ENCODE peak calls at places on chromosomes 5 and 9, in six cellular contexts. G is keratinocyte; N is right cardiac atrium; B is naive thymus-derived CD4-positive, alpha-beta T cell; T is neural progenitor cell; M is BJ. R is an unnamed sample.

GRCh38 chr5:132474881-132475511 is 15.6 kb downstream of the IRF1 start:
- DNase-seq in G (no peak), N (no peak), B (peak; percentile 23), T (no peak), M (no peak), R (no peak)

GRCh38 chr9:133832836-133833235 is 94.7 kb upstream of the SARDH start:
- DNase-seq in G (no peak), N (no peak), B (no peak), T (no peak), M (no peak), R (no peak)

GRCh38 chr9:109950710-109951443 is 170.9 kb downstream of the PALM2AKAP2 start:
- DNase-seq in G (no peak), N (no peak), B (peak; percentile 17), T (no peak), M (no peak), R (no peak)

GRCh38 chr9:6219040-6219439 is 3.4 kb downstream of the IL33 start:
- DNase-seq in G (no peak), N (no peak), B (no peak), T (no peak), M (no peak), R (no peak)

GRCh38 chr5:126483156-126483555 is 59.9 kb downstream of the GRAMD2B start:
- DNase-seq in G (no peak), N (no peak), B (no peak), T (no peak), M (no peak), R (peak; percentile 42)

GRCh38 chr9:6096821-6097220 is 81.4 kb upstream of the RANBP6 start:
- DNase-seq in G (peak; percentile 72), N (no peak), B (no peak), T (no peak), M (no peak), R (peak; percentile 98)

GRCh38 chr9:71734953-71735352 is 33.4 kb downstream of the CEMIP2 start:
- DNase-seq in G (no peak), N (no peak), B (no peak), T (no peak), M (no peak), R (no peak)

GRCh38 chr9:2494571-2494970 is 127.0 kb upstream of the VLDLR start:
- DNase-seq in G (no peak), N (no peak), B (no peak), T (no peak), M (no peak), R (peak; percentile 46)

GRCh38 chr9:123282343-123283047 is 14.1 kb upstream of the STRBP start:
- DNase-seq in G (no peak), N (peak; percentile 37), B (no peak), T (no peak), M (no peak), R (peak; percentile 44)

GRCh38 chr9:80644044-80644443 is 1045.3 kb downstream of the TLE1 start:
- DNase-seq in G (no peak), N (no peak), B (no peak), T (no peak), M (no peak), R (no peak)

GRCh38 chr5:159459951-159460538 is 129.8 kb upstream of the IL12B start:
- DNase-seq in G (no peak), N (no peak), B (no peak), T (no peak), M (no peak), R (peak; percentile 13)

GRCh38 chr5:167565555-167565954 is 725.9 kb upstream of the WWC1 start:
- DNase-seq in G (no peak), N (no peak), B (no peak), T (peak; percentile 16), M (no peak), R (peak; percentile 35)

GRCh38 chr9:81396528-81396927 is 292.8 kb downstream of the TLE1 start:
- DNase-seq in G (no peak), N (no peak), B (no peak), T (no peak), M (no peak), R (no peak)

GRCh38 chr5:58357121-58357520 is 102.8 kb downstream of the PLK2 start:
- DNase-seq in G (no peak), N (no peak), B (no peak), T (no peak), M (no peak), R (no peak)

GRCh38 chr9:124038790-124039633 is 27.4 kb downstream of the LHX2 start:
- DNase-seq in G (no peak), N (no peak), B (no peak), T (no peak), M (no peak), R (no peak)

GRCh38 chr5:171989276-171989675 is 17.2 kb downstream of the FBXW11 start:
- DNase-seq in G (peak; percentile 63), N (no peak), B (no peak), T (no peak), M (no peak), R (peak; percentile 99)

GRCh38 chr5:89769975-89770374 is 639.6 kb downstream of the CETN3 start:
- DNase-seq in G (no peak), N (no peak), B (no peak), T (no peak), M (no peak), R (peak; percentile 80)

GRCh38 chr5:141906517-141906916 is 17.2 kb upstream of the DELE1 start:
- DNase-seq in G (no peak), N (no peak), B (no peak), T (no peak), M (no peak), R (no peak)

GRCh38 chr9:2021731-2022130 is 6.6 kb downstream of the SMARCA2 start:
- DNase-seq in G (no peak), N (no peak), B (no peak), T (no peak), M (no peak), R (no peak)

GRCh38 chr5:136057401-136057951 is 28.7 kb downstream of the TGFBI start:
- DNase-seq in G (no peak), N (no peak), B (no peak), T (no peak), M (no peak), R (no peak)

GRCh38 chr5:132850066-132850465 is 16.2 kb downstream of the GDF9 start:
- DNase-seq in G (no peak), N (no peak), B (no peak), T (no peak), M (no peak), R (peak; percentile 22)

GRCh38 chr9:130199605-130200004 is 27.4 kb downstream of the NCS1 start:
- DNase-seq in G (peak; percentile 63), N (no peak), B (no peak), T (no peak), M (peak; percentile 25), R (peak; percentile 86)

GRCh38 chr9:127754099-127754760 is 19.1 kb upstream of the TOR2A start:
- DNase-seq in G (no peak), N (no peak), B (no peak), T (peak; percentile 86), M (no peak), R (no peak)

GRCh38 chr5:149550608-149551226 is 522 bp downstream of the CSNK1A1 start:
- DNase-seq in G (no peak), N (no peak), B (no peak), T (peak; percentile 38), M (no peak), R (no peak)

GRCh38 chr9:130189840-130190239 is 17.6 kb downstream of the NCS1 start:
- DNase-seq in G (no peak), N (no peak), B (no peak), T (no peak), M (no peak), R (no peak)

GRCh38 chr9:133635098-133635497 is 1.1 kb upstream of the DBH start:
- DNase-seq in G (no peak), N (no peak), B (no peak), T (no peak), M (no peak), R (no peak)

GRCh38 chr5:61965074-61965473 is 340.9 kb upstream of the KIF2A start:
- DNase-seq in G (no peak), N (no peak), B (no peak), T (no peak), M (no peak), R (peak; percentile 33)

GRCh38 chr5:54946306-54946705 is 39.1 kb downstream of the ESM1 start:
- DNase-seq in G (no peak), N (no peak), B (no peak), T (no peak), M (no peak), R (no peak)

GRCh38 chr5:66932446-66932845 is 264.2 kb downstream of the CD180 start:
- DNase-seq in G (no peak), N (no peak), B (no peak), T (no peak), M (no peak), R (peak; percentile 43)

DNA sequence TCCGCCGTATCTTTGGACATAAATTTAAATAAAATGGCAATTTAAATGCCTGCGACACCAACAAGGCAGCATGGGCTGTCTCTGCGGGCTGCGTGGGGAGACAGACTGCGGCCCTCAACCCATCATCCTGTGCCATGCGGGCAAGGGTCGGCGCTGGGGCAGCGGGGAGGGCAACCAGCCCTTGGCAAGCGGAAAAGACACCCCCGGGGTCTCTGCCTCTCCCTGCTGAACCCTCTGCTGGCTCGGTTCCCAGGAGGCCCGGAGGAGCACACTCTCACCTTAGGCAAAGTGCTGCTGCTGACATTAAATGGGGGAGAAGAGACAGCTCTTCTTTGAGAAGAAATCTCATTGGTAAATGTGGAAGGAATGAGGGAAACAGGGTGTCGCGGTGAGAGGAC is 129.6 kb upstream of the PPP1R26 start:
- DNase-seq in G (no peak), N (no peak), B (no peak), T (no peak), M (no peak), R (no peak)
- H3K27me3 ChIP-seq in G (peaks cover 18% of the 10 kb centered on the region), N (no peaks in the 10 kb centered on the region), B (no peaks in the 10 kb centered on the region), T (no peaks in the 10 kb centered on the region), M (no peaks in the 10 kb centered on the region), R (no peaks in the 10 kb centered on the region)

GRCh38 chr9:137126786-137127185 is 12.2 kb upstream of the GRIN1 start:
- DNase-seq in G (no peak), N (no peak), B (no peak), T (no peak), M (no peak), R (no peak)
- H3K4me3 ChIP-seq in G (no peak overlapping the region), N (no peak overlapping the region), B (peak overlapping the region; percentile 85), T (no peak overlapping the region), M (no peak overlapping the region), R (no peak overlapping the region)

GRCh38 chr5:51997500-51997899 is 614.3 kb downstream of the ISL1 start:
- DNase-seq in G (no peak), N (no peak), B (no peak), T (no peak), M (no peak), R (no peak)
- H3K27me3 ChIP-seq in G (no peaks in the 10 kb centered on the region), N (no peaks in the 10 kb centered on the region), B (no peaks in the 10 kb centered on the region), T (peaks cover 41% of the 10 kb centered on the region), M (no peaks in the 10 kb centered on the region), R (no peaks in the 10 kb centered on the region)

DNA sequence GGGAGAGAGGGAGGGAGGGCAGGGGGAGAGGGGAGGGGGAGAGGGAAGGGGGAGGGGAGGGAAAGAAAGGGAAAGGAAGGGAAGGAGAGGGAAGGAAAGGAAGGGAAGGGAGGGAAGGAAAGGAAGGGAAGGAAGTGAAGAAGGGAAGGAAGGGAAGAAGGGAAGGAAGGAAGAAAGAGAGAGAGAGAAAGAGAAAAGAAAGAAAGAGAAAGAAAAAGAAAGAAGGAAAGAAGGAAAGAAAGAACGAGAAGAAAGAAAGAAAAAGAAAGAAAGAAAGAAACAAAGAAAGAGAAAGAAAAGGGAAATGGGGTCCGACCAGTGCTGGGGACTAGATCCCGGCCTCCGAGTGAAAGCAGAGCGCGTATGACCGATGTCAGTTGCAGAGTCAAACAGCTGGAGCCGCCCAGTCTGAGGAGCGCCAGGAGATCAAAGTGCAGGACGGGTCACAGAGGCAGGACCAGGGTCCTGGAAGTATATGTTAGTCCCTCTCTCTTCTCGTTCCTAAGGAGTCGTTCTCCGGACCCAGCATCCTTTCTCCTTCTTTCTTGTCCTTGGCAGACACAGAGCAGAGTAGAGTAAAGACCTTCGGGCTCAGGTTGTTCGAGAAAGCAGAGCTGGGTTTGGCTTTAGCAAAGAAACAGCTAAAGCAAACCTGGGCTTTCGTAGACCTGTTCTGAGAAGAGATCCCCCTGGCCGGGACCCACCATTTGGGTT is 305.4 kb upstream of the MSX2 start:
- DNase-seq in G (no peak), N (no peak), B (no peak), T (peak; percentile 67), M (no peak), R (no peak)
- H3K4me3 ChIP-seq in G (no peak overlapping the region), N (no peak overlapping the region), B (no peak overlapping the region), T (peak overlapping the region; percentile 47), M (peak overlapping the region; percentile 33), R (no peak overlapping the region)